ENCODE peak calls at places on chromosomes 2 and 18, in seven cellular contexts. W is type B pancreatic cell, U is ACHN, T is GM12865, D is C1 segment of cervical spinal cord, P is MV-4-11, R is bronchial epithelial cell. M is an unnamed sample.
A peak's percentile ranks its signal among the peaks of the same experiment; 100 is the strongest.

GRCh38 chr18:25373443-25373842 is 21.5 kb upstream of the ZNF521 start:
- DNase-seq in W (no peak), U (no peak), T (no peak), D (no peak), P (no peak), R (no peak), M (no peak)

GRCh38 chr2:75465317-75465998 is 95.3 kb downstream of the EVA1A start:
- DNase-seq in W (no peak), U (peak; percentile 57), T (peak; percentile 7), D (no peak), P (no peak), R (peak; percentile 25), M (no peak)

GRCh38 chr18:13369756-13370510 is 151.4 kb downstream of the LDLRAD4 start:
- DNase-seq in W (no peak), U (no peak), T (no peak), D (no peak), P (no peak), R (no peak), M (no peak)

GRCh38 chr2:132937629-132938028 is 267.6 kb upstream of the LYPD1 start:
- DNase-seq in W (no peak), U (no peak), T (no peak), D (no peak), P (no peak), R (no peak), M (no peak)

GRCh38 chr18:8536226-8536625 is 73.0 kb upstream of the RAB12 start:
- DNase-seq in W (no peak), U (peak; percentile 3), T (no peak), D (no peak), P (no peak), R (no peak), M (no peak)

GRCh38 chr2:239845968-239846367 is 179.2 kb downstream of the NDUFA10 start:
- DNase-seq in W (no peak), U (no peak), T (no peak), D (no peak), P (no peak), R (no peak), M (no peak)

GRCh38 chr2:144389151-144389929 is 130.6 kb downstream of the ZEB2 start:
- DNase-seq in W (no peak), U (no peak), T (no peak), D (no peak), P (no peak), R (peak; percentile 65), M (peak; percentile 69)

GRCh38 chr2:149473538-149473937 is 114.0 kb downstream of the MMADHC start:
- DNase-seq in W (no peak), U (no peak), T (no peak), D (no peak), P (no peak), R (no peak), M (no peak)

GRCh38 chr2:67130526-67131309 is 266.4 kb upstream of the ETAA1 start:
- DNase-seq in W (no peak), U (no peak), T (no peak), D (no peak), P (no peak), R (no peak), M (no peak)